ENCODE peak calls at places on chromosomes 2 and 18, in nine cellular contexts. O, Q, M, U, C, R, P, W and B are unnamed samples.

GRCh38 chr2:186903183-186903582 is 54.2 kb upstream of the ZSWIM2 start:
- DNase-seq in W (no peak), U (no peak), Q (no peak), O (no peak), M (no peak), R (no peak), C (no peak), P (peak; percentile 41), B (no peak)

GRCh38 chr18:35267161-35267651 is 22.8 kb downstream of the ZSCAN30 start:
- DNase-seq in O (peak; percentile 71), W (peak; percentile 37), C (peak; percentile 72), M (peak; percentile 91), P (peak; percentile 54), Q (peak; percentile 94), R (no peak), U (peak; percentile 85), B (peak; percentile 89)

GRCh38 chr2:133780997-133781513 is 212.8 kb upstream of the NCKAP5 start:
- DNase-seq in Q (no peak), C (no peak), P (no peak), O (no peak), M (no peak), U (no peak), R (no peak), W (no peak), B (no peak)

GRCh38 chr2:26485725-26486418 is 7.9 kb upstream of the OTOF start:
- DNase-seq in R (no peak), W (no peak), C (no peak), M (no peak), P (no peak), U (no peak), O (no peak), Q (no peak), B (no peak)

GRCh38 chr2:10469301-10469700 is 21.2 kb upstream of the ODC1 start:
- DNase-seq in W (no peak), O (no peak), R (no peak), Q (no peak), M (no peak), C (no peak), P (no peak), U (no peak), B (peak; percentile 22)

GRCh38 chr2:236745420-236746210 is 176.0 kb downstream of the ACKR3 start:
- DNase-seq in O (peak; percentile 69), Q (no peak), R (peak; percentile 77), W (no peak), U (no peak), C (no peak), P (peak; percentile 92), M (no peak), B (no peak)

GRCh38 chr2:171279983-171280790 is 119.5 kb upstream of the TLK1 start:
- DNase-seq in R (no peak), C (no peak), U (no peak), M (no peak), O (no peak), P (no peak), Q (no peak), W (no peak), B (no peak)

GRCh38 chr2:64017811-64018714 is 1.2 kb downstream of the VPS54 start:
- DNase-seq in O (no peak), W (no peak), M (no peak), Q (no peak), P (peak; percentile 65), C (no peak), R (no peak), U (no peak), B (no peak)